ENCODE peak calls at places on chromosomes 13 and 19, in nine cellular contexts. One of them, this sample, is unnamed. For H3K36me3, the result is how much of the 10 kb centered on the place peaks cover.

GRCh38 chr19:7888145-7888825 is at the start of gene LRRC8E:
- DNase-seq in right atrium auricular region: no peak
- DNase-seq in HCT116: no peak
- DNase-seq in cardiac muscle cell: peak
- DNase-seq in heart right ventricle: no peak
- DNase-seq in neuronal stem cell: peak
- DNase-seq in mammary epithelial cell: peak
- DNase-seq in Panc1: no peak
- DNase-seq in mucosa of descending colon: peak
- DNase-seq in this sample: peak

GRCh38 chr19:18464646-18465045 is 26.7 kb upstream of the ISYNA1 start:
- DNase-seq in right atrium auricular region: peak
- DNase-seq in HCT116: no peak
- DNase-seq in cardiac muscle cell: no peak
- DNase-seq in heart right ventricle: peak
- DNase-seq in neuronal stem cell: no peak
- DNase-seq in mammary epithelial cell: no peak
- DNase-seq in Panc1: no peak
- DNase-seq in mucosa of descending colon: peak
- DNase-seq in this sample: peak

GRCh38 chr13:66835040-66835628 is 395.0 kb downstream of the PCDH9 start:
- DNase-seq in right atrium auricular region: peak
- DNase-seq in HCT116: no peak
- DNase-seq in cardiac muscle cell: peak
- DNase-seq in heart right ventricle: peak
- DNase-seq in neuronal stem cell: no peak
- DNase-seq in mammary epithelial cell: no peak
- DNase-seq in Panc1: no peak
- DNase-seq in mucosa of descending colon: peak
- DNase-seq in this sample: peak

GRCh38 chr19:8208710-8209110 is 460 bp upstream of the CERS4 start:
- DNase-seq in right atrium auricular region: peak
- DNase-seq in HCT116: no peak
- DNase-seq in cardiac muscle cell: no peak
- DNase-seq in heart right ventricle: no peak
- DNase-seq in neuronal stem cell: peak
- DNase-seq in mammary epithelial cell: no peak
- DNase-seq in Panc1: no peak
- DNase-seq in mucosa of descending colon: peak
- DNase-seq in this sample: no peak

GRCh38 chr13:77544365-77544764 is 8.9 kb downstream of the SCEL start:
- DNase-seq in right atrium auricular region: peak
- DNase-seq in HCT116: no peak
- DNase-seq in cardiac muscle cell: peak
- DNase-seq in heart right ventricle: peak
- DNase-seq in neuronal stem cell: no peak
- DNase-seq in mammary epithelial cell: no peak
- DNase-seq in Panc1: no peak
- DNase-seq in mucosa of descending colon: peak
- DNase-seq in this sample: peak

GRCh38 chr19:48152552-48152951 is 17.6 kb downstream of the LIG1 start:
- DNase-seq in right atrium auricular region: peak
- DNase-seq in HCT116: peak
- DNase-seq in cardiac muscle cell: peak
- DNase-seq in heart right ventricle: peak
- DNase-seq in neuronal stem cell: peak
- DNase-seq in mammary epithelial cell: peak
- DNase-seq in Panc1: no peak
- DNase-seq in mucosa of descending colon: peak
- DNase-seq in this sample: peak

GRCh38 chr13:99565478-99566124 is 64.3 kb downstream of the TM9SF2 start:
- DNase-seq in right atrium auricular region: no peak
- DNase-seq in HCT116: no peak
- DNase-seq in cardiac muscle cell: no peak
- DNase-seq in heart right ventricle: no peak
- DNase-seq in neuronal stem cell: no peak
- DNase-seq in mammary epithelial cell: no peak
- DNase-seq in Panc1: no peak
- DNase-seq in mucosa of descending colon: no peak
- DNase-seq in this sample: no peak

GRCh38 chr19:45774765-45775164 is 5.7 kb upstream of the SIX5 start:
- DNase-seq in right atrium auricular region: no peak
- DNase-seq in HCT116: no peak
- DNase-seq in cardiac muscle cell: no peak
- DNase-seq in heart right ventricle: no peak
- DNase-seq in neuronal stem cell: no peak
- DNase-seq in mammary epithelial cell: no peak
- DNase-seq in Panc1: no peak
- DNase-seq in mucosa of descending colon: no peak
- DNase-seq in this sample: no peak

GRCh38 chr13:97249093-97249787 is 27.1 kb downstream of the MBNL2 start:
- DNase-seq in right atrium auricular region: no peak
- DNase-seq in HCT116: no peak
- DNase-seq in cardiac muscle cell: no peak
- DNase-seq in heart right ventricle: no peak
- DNase-seq in neuronal stem cell: no peak
- DNase-seq in mammary epithelial cell: no peak
- DNase-seq in Panc1: no peak
- DNase-seq in mucosa of descending colon: no peak
- DNase-seq in this sample: no peak

GRCh38 chr19:38831142-38831605 is 420 bp downstream of the ECH1 start:
- DNase-seq in right atrium auricular region: peak
- DNase-seq in HCT116: no peak
- DNase-seq in cardiac muscle cell: peak
- DNase-seq in heart right ventricle: peak
- DNase-seq in neuronal stem cell: no peak
- DNase-seq in mammary epithelial cell: peak
- DNase-seq in Panc1: no peak
- DNase-seq in mucosa of descending colon: peak
- DNase-seq in this sample: peak

GRCh38 chr13:76828316-76828741 is 57.9 kb downstream of the KCTD12 start:
- DNase-seq in right atrium auricular region: no peak
- DNase-seq in HCT116: no peak
- DNase-seq in cardiac muscle cell: no peak
- DNase-seq in heart right ventricle: no peak
- DNase-seq in neuronal stem cell: no peak
- DNase-seq in mammary epithelial cell: peak
- DNase-seq in Panc1: no peak
- DNase-seq in mucosa of descending colon: no peak
- DNase-seq in this sample: no peak

DNA sequence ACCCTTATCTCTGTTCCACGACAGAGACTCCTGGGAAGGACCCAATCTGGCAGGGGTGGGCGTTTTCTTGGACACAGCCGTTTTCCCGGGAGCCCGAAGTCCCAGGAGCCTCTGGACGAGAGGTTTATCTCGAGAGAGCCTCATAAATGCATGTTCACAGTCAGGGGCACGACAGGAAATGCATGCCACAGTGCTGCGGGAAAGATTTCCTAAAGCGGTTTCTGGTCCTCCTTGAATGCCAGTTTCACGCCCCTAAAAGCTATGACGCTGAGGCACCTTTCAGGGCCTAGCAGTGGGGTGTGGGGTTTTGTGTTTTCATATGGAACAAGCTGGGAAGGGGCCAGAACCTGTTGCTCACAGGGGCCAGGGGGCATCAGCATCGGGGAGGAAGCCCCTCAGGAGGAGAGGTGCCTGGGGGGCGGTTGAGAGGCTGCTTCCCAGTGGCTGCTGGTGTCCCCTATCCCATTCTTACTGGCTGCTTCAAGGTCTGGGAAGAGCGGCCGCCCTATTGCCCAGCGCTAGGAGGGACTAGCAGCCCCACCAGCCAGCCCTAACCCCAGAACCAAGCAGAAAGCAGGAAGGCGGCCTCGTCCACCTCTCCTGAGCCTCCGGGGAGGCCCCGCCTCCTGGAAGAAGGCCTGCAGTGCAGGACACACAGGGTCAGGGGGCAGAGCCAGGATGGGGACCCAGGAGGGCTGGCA is 157.0 kb downstream of the KDM4B start:
- DNase-seq in right atrium auricular region: no peak
- DNase-seq in HCT116: no peak
- DNase-seq in cardiac muscle cell: peak
- DNase-seq in heart right ventricle: no peak
- DNase-seq in neuronal stem cell: no peak
- DNase-seq in mammary epithelial cell: no peak
- DNase-seq in Panc1: no peak
- DNase-seq in mucosa of descending colon: no peak
- DNase-seq in this sample: no peak
- H3K36me3 ChIP-seq in right atrium auricular region: under half
- H3K36me3 ChIP-seq in HCT116: under half
- H3K36me3 ChIP-seq in cardiac muscle cell: under half
- H3K36me3 ChIP-seq in heart right ventricle: under half
- H3K36me3 ChIP-seq in neuronal stem cell: under half
- H3K36me3 ChIP-seq in mammary epithelial cell: under half
- H3K36me3 ChIP-seq in Panc1: under half
- H3K36me3 ChIP-seq in mucosa of descending colon: under half
- H3K36me3 ChIP-seq in this sample: under half

GRCh38 chr19:3721900-3722442 is 13.8 kb downstream of the TJP3 start:
- DNase-seq in right atrium auricular region: no peak
- DNase-seq in HCT116: no peak
- DNase-seq in cardiac muscle cell: no peak
- DNase-seq in heart right ventricle: no peak
- DNase-seq in neuronal stem cell: no peak
- DNase-seq in mammary epithelial cell: no peak
- DNase-seq in Panc1: no peak
- DNase-seq in mucosa of descending colon: no peak
- DNase-seq in this sample: no peak

GRCh38 chr19:3723883-3724282 is 15.7 kb downstream of the TJP3 start:
- DNase-seq in right atrium auricular region: no peak
- DNase-seq in HCT116: no peak
- DNase-seq in cardiac muscle cell: no peak
- DNase-seq in heart right ventricle: no peak
- DNase-seq in neuronal stem cell: no peak
- DNase-seq in mammary epithelial cell: no peak
- DNase-seq in Panc1: no peak
- DNase-seq in mucosa of descending colon: no peak
- DNase-seq in this sample: no peak

GRCh38 chr19:3721131-3721899 is 13.1 kb downstream of the TJP3 start:
- DNase-seq in right atrium auricular region: no peak
- DNase-seq in HCT116: peak
- DNase-seq in cardiac muscle cell: peak
- DNase-seq in heart right ventricle: peak
- DNase-seq in neuronal stem cell: peak
- DNase-seq in mammary epithelial cell: peak
- DNase-seq in Panc1: no peak
- DNase-seq in mucosa of descending colon: peak
- DNase-seq in this sample: peak

GRCh38 chr19:3722443-3723109 is 14.4 kb downstream of the TJP3 start:
- DNase-seq in right atrium auricular region: no peak
- DNase-seq in HCT116: no peak
- DNase-seq in cardiac muscle cell: peak
- DNase-seq in heart right ventricle: no peak
- DNase-seq in neuronal stem cell: no peak
- DNase-seq in mammary epithelial cell: no peak
- DNase-seq in Panc1: no peak
- DNase-seq in mucosa of descending colon: peak
- DNase-seq in this sample: no peak

DNA sequence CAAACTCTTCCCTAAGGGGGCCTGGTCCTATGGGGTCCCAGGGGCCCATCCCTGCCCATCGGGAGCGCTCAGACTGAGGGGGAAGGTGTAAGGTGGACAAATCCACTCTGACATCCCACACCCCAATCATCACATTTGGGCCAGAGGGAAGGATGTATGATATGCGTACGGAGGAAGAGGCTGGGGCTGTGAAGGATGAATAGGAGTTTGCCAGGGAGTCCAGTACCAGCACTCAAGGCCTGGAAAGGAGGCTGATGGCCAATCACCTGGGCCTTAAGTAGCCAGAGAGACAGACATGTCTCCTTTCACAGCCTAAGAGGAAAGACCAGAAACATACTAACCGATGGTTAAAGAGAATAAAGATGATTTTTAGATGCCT is 14.9 kb downstream of the TJP3 start:
- DNase-seq in right atrium auricular region: no peak
- DNase-seq in HCT116: no peak
- DNase-seq in cardiac muscle cell: no peak
- DNase-seq in heart right ventricle: no peak
- DNase-seq in neuronal stem cell: no peak
- DNase-seq in mammary epithelial cell: no peak
- DNase-seq in Panc1: no peak
- DNase-seq in mucosa of descending colon: no peak
- DNase-seq in this sample: no peak
- H3K4me3 ChIP-seq in right atrium auricular region: no peak
- H3K4me3 ChIP-seq in HCT116: peak
- H3K4me3 ChIP-seq in cardiac muscle cell: no peak
- H3K4me3 ChIP-seq in heart right ventricle: no peak
- H3K4me3 ChIP-seq in neuronal stem cell: no peak
- H3K4me3 ChIP-seq in mammary epithelial cell: no peak
- H3K4me3 ChIP-seq in Panc1: no peak
- H3K4me3 ChIP-seq in mucosa of descending colon: no peak
- H3K4me3 ChIP-seq in this sample: no peak

GRCh38 chr19:993831-994393 is 6.3 kb upstream of the GRIN3B start:
- DNase-seq in right atrium auricular region: no peak
- DNase-seq in HCT116: no peak
- DNase-seq in cardiac muscle cell: no peak
- DNase-seq in heart right ventricle: no peak
- DNase-seq in neuronal stem cell: no peak
- DNase-seq in mammary epithelial cell: no peak
- DNase-seq in Panc1: no peak
- DNase-seq in mucosa of descending colon: no peak
- DNase-seq in this sample: peak
- H3K36me3 ChIP-seq in right atrium auricular region: under half
- H3K36me3 ChIP-seq in HCT116: under half
- H3K36me3 ChIP-seq in cardiac muscle cell: under half
- H3K36me3 ChIP-seq in heart right ventricle: under half
- H3K36me3 ChIP-seq in neuronal stem cell: under half
- H3K36me3 ChIP-seq in mammary epithelial cell: under half
- H3K36me3 ChIP-seq in Panc1: under half
- H3K36me3 ChIP-seq in mucosa of descending colon: under half
- H3K36me3 ChIP-seq in this sample: under half

DNA sequence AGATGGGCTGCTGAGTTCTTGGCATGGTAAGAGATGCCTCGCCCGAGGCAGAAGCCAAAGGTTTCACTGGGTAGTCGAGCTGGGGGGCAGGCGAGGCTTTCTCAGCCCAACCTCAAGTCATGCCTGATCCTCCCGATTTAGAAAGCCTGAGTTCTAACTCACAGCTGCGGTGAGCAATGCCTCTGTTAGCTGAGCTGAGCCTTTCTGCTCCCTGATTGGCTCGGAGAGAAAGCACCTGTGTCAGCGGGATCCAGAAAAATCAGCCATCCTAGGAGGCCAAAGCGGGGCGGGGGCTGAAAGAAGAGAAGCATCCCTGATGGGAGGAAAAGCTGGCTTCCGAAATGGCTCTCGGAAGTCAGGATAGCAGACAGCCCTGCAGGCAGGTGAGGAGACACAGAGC is 44.7 kb downstream of the CACNA1A start:
- DNase-seq in right atrium auricular region: no peak
- DNase-seq in HCT116: no peak
- DNase-seq in cardiac muscle cell: no peak
- DNase-seq in heart right ventricle: no peak
- DNase-seq in neuronal stem cell: no peak
- DNase-seq in mammary epithelial cell: no peak
- DNase-seq in Panc1: no peak
- DNase-seq in mucosa of descending colon: no peak
- DNase-seq in this sample: no peak
- H3K4me3 ChIP-seq in right atrium auricular region: no peak
- H3K4me3 ChIP-seq in HCT116: no peak
- H3K4me3 ChIP-seq in cardiac muscle cell: no peak
- H3K4me3 ChIP-seq in heart right ventricle: no peak
- H3K4me3 ChIP-seq in neuronal stem cell: no peak
- H3K4me3 ChIP-seq in mammary epithelial cell: no peak
- H3K4me3 ChIP-seq in Panc1: no peak
- H3K4me3 ChIP-seq in mucosa of descending colon: no peak
- H3K4me3 ChIP-seq in this sample: no peak

This sample was measured in right lobe of liver.